ENCODE peak calls at places on chromosomes 12 and 14, in seven cellular contexts. One of them, this sample, is unnamed.

GRCh38 chr12:93763746-93764147 is 86.6 kb downstream of the CRADD start:
- DNase-seq in OCI-LY7: no peak
- DNase-seq in breast epithelium: no peak
- DNase-seq in mammary epithelial cell: no peak
- DNase-seq in CD8-positive, alpha-beta T cell: no peak
- DNase-seq in stomach: no peak
- DNase-seq in GM12878: no peak
- DNase-seq in this sample: no peak

GRCh38 chr12:48001426-48002178 is 2.7 kb downstream of the COL2A1 start:
- DNase-seq in stomach: peak; percentile 46
- DNase-seq in GM12878: no peak
- DNase-seq in mammary epithelial cell: peak; percentile 64
- DNase-seq in OCI-LY7: no peak
- DNase-seq in breast epithelium: peak; percentile 49
- DNase-seq in CD8-positive, alpha-beta T cell: no peak
- DNase-seq in this sample: peak; percentile 58

GRCh38 chr12:43762596-43762995 is 3.8 kb downstream of the IRAK4 start:
- DNase-seq in CD8-positive, alpha-beta T cell: no peak
- DNase-seq in GM12878: no peak
- DNase-seq in breast epithelium: no peak
- DNase-seq in stomach: no peak
- DNase-seq in OCI-LY7: no peak
- DNase-seq in mammary epithelial cell: no peak
- DNase-seq in this sample: no peak

GRCh38 chr12:81759215-81759991 is at the start of gene PPFIA2:
- DNase-seq in CD8-positive, alpha-beta T cell: no peak
- DNase-seq in mammary epithelial cell: no peak
- DNase-seq in stomach: no peak
- DNase-seq in OCI-LY7: no peak
- DNase-seq in breast epithelium: no peak
- DNase-seq in GM12878: no peak
- DNase-seq in this sample: no peak

GRCh38 chr14:31926123-31926522 is 151.0 kb upstream of the ARHGAP5 start:
- DNase-seq in GM12878: no peak
- DNase-seq in stomach: no peak
- DNase-seq in CD8-positive, alpha-beta T cell: no peak
- DNase-seq in mammary epithelial cell: no peak
- DNase-seq in breast epithelium: no peak
- DNase-seq in OCI-LY7: peak; percentile 65
- DNase-seq in this sample: no peak

GRCh38 chr12:52228366-52228765 is 4.7 kb upstream of the KRT7 start:
- DNase-seq in OCI-LY7: no peak
- DNase-seq in GM12878: no peak
- DNase-seq in mammary epithelial cell: no peak
- DNase-seq in breast epithelium: no peak
- DNase-seq in stomach: no peak
- DNase-seq in CD8-positive, alpha-beta T cell: no peak
- DNase-seq in this sample: no peak

GRCh38 chr12:65449400-65449799 is 170.9 kb downstream of the MSRB3 start:
- DNase-seq in breast epithelium: no peak
- DNase-seq in stomach: no peak
- DNase-seq in mammary epithelial cell: peak; percentile 65
- DNase-seq in OCI-LY7: no peak
- DNase-seq in GM12878: no peak
- DNase-seq in CD8-positive, alpha-beta T cell: no peak
- DNase-seq in this sample: no peak

GRCh38 chr14:54329082-54329695 is 67.6 kb upstream of the CDKN3 start:
- DNase-seq in OCI-LY7: peak; percentile 31
- DNase-seq in GM12878: no peak
- DNase-seq in CD8-positive, alpha-beta T cell: no peak
- DNase-seq in stomach: peak; percentile 33
- DNase-seq in breast epithelium: no peak
- DNase-seq in mammary epithelial cell: peak; percentile 51
- DNase-seq in this sample: peak; percentile 60

GRCh38 chr14:42533476-42533875 is 926.8 kb downstream of the LRFN5 start:
- DNase-seq in CD8-positive, alpha-beta T cell: no peak
- DNase-seq in GM12878: no peak
- DNase-seq in mammary epithelial cell: no peak
- DNase-seq in breast epithelium: no peak
- DNase-seq in OCI-LY7: no peak
- DNase-seq in stomach: no peak
- DNase-seq in this sample: no peak

GRCh38 chr12:65926119-65927004 is 102.1 kb downstream of the HMGA2 start:
- DNase-seq in GM12878: no peak
- DNase-seq in mammary epithelial cell: no peak
- DNase-seq in OCI-LY7: no peak
- DNase-seq in CD8-positive, alpha-beta T cell: no peak
- DNase-seq in breast epithelium: no peak
- DNase-seq in stomach: no peak
- DNase-seq in this sample: no peak

GRCh38 chr12:66190519-66191406 is 1.7 kb downstream of the IRAK3 start:
- DNase-seq in mammary epithelial cell: peak; percentile 58
- DNase-seq in stomach: no peak
- DNase-seq in breast epithelium: no peak
- DNase-seq in GM12878: no peak
- DNase-seq in OCI-LY7: no peak
- DNase-seq in CD8-positive, alpha-beta T cell: no peak
- DNase-seq in this sample: no peak

GRCh38 chr12:127236491-127236890 is 1030.5 kb upstream of the TMEM132C start:
- DNase-seq in stomach: no peak
- DNase-seq in GM12878: no peak
- DNase-seq in OCI-LY7: no peak
- DNase-seq in mammary epithelial cell: no peak
- DNase-seq in CD8-positive, alpha-beta T cell: no peak
- DNase-seq in breast epithelium: no peak
- DNase-seq in this sample: no peak

GRCh38 chr12:57088442-57089258 is at the start of gene NAB2:
- DNase-seq in OCI-LY7: peak; percentile 96
- DNase-seq in stomach: peak; percentile 98
- DNase-seq in breast epithelium: peak; percentile 97
- DNase-seq in GM12878: peak; percentile 72
- DNase-seq in mammary epithelial cell: peak; percentile 90
- DNase-seq in CD8-positive, alpha-beta T cell: peak; percentile 95
- DNase-seq in this sample: peak; percentile 98

GRCh38 chr12:617304-617915 is 45.8 kb downstream of the NINJ2 start:
- DNase-seq in stomach: peak; percentile 42
- DNase-seq in GM12878: no peak
- DNase-seq in CD8-positive, alpha-beta T cell: no peak
- DNase-seq in mammary epithelial cell: no peak
- DNase-seq in OCI-LY7: no peak
- DNase-seq in breast epithelium: no peak
- DNase-seq in this sample: peak; percentile 30

GRCh38 chr14:63203618-63204406 is 431 bp upstream of the RHOJ start:
- DNase-seq in mammary epithelial cell: peak; percentile 93
- DNase-seq in GM12878: no peak
- DNase-seq in CD8-positive, alpha-beta T cell: no peak
- DNase-seq in breast epithelium: peak; percentile 54
- DNase-seq in stomach: peak; percentile 47
- DNase-seq in OCI-LY7: no peak
- DNase-seq in this sample: peak; percentile 32

GRCh38 chr12:123063535-123063934 is 83.1 kb downstream of the ARL6IP4 start:
- DNase-seq in GM12878: no peak
- DNase-seq in stomach: no peak
- DNase-seq in CD8-positive, alpha-beta T cell: no peak
- DNase-seq in mammary epithelial cell: no peak
- DNase-seq in breast epithelium: no peak
- DNase-seq in OCI-LY7: peak; percentile 87
- DNase-seq in this sample: peak; percentile 58
- H3K4me1 ChIP-seq in GM12878: peaks cover 15% of the 10 kb centered on the region
- H3K4me1 ChIP-seq in stomach: peaks cover 79% of the 10 kb centered on the region
- H3K4me1 ChIP-seq in CD8-positive, alpha-beta T cell: peaks cover 23% of the 10 kb centered on the region
- H3K4me1 ChIP-seq in mammary epithelial cell: peaks cover 17% of the 10 kb centered on the region
- H3K4me1 ChIP-seq in breast epithelium: peaks cover 4% of the 10 kb centered on the region
- H3K4me1 ChIP-seq in OCI-LY7: peaks cover 70% of the 10 kb centered on the region
- H3K4me1 ChIP-seq in this sample: peaks cover 10% of the 10 kb centered on the region

GRCh38 chr14:77717608-77718305 is 9.9 kb downstream of the SLIRP start:
- DNase-seq in mammary epithelial cell: no peak
- DNase-seq in CD8-positive, alpha-beta T cell: no peak
- DNase-seq in breast epithelium: no peak
- DNase-seq in OCI-LY7: no peak
- DNase-seq in GM12878: no peak
- DNase-seq in stomach: no peak
- DNase-seq in this sample: no peak

GRCh38 chr14:77710364-77710763 is 2.5 kb downstream of the SLIRP start:
- DNase-seq in CD8-positive, alpha-beta T cell: no peak
- DNase-seq in mammary epithelial cell: no peak
- DNase-seq in OCI-LY7: no peak
- DNase-seq in breast epithelium: no peak
- DNase-seq in GM12878: no peak
- DNase-seq in stomach: no peak
- DNase-seq in this sample: no peak

GRCh38 chr14:77709412-77709811 is 1.5 kb downstream of the SLIRP start:
- DNase-seq in CD8-positive, alpha-beta T cell: no peak
- DNase-seq in stomach: no peak
- DNase-seq in OCI-LY7: no peak
- DNase-seq in mammary epithelial cell: no peak
- DNase-seq in breast epithelium: no peak
- DNase-seq in GM12878: no peak
- DNase-seq in this sample: no peak

GRCh38 chr14:77714926-77715325 is 7.0 kb downstream of the SLIRP start:
- DNase-seq in GM12878: no peak
- DNase-seq in OCI-LY7: no peak
- DNase-seq in stomach: no peak
- DNase-seq in breast epithelium: no peak
- DNase-seq in mammary epithelial cell: no peak
- DNase-seq in CD8-positive, alpha-beta T cell: no peak
- DNase-seq in this sample: no peak
- TF ChIP-seq CTCF in GM12878: no peak
- TF ChIP-seq CTCF in OCI-LY7: no peak
- TF ChIP-seq CTCF in stomach: no peak
- TF ChIP-seq CTCF in breast epithelium: no peak
- TF ChIP-seq CTCF in mammary epithelial cell: no peak
- TF ChIP-seq CTCF in CD8-positive, alpha-beta T cell: no peak
- TF ChIP-seq CTCF in this sample: no peak

DNA sequence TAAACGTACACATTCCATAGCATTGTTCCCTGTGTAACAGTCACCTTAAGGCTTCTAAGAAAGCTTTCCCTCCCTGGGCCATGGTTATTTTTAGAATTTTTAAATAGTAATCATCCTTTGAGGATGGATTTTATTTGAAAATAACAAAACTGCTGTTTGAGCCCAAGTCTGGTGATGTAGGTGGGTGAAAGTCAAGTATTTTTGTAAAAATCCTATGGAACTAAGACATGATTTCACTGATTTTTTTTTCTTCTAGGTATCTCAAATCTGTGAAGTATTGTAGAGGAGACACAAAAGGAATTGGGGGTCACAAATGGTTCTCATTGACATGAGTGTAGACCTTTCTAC is 1.4 kb downstream of the ISCU start:
- DNase-seq in mammary epithelial cell: no peak
- DNase-seq in OCI-LY7: no peak
- DNase-seq in stomach: no peak
- DNase-seq in CD8-positive, alpha-beta T cell: no peak
- DNase-seq in breast epithelium: no peak
- DNase-seq in GM12878: no peak
- DNase-seq in this sample: no peak
- H3K36me3 ChIP-seq in mammary epithelial cell: peaks cover 30% of the 10 kb centered on the region
- H3K36me3 ChIP-seq in OCI-LY7: peaks cover 50% of the 10 kb centered on the region
- H3K36me3 ChIP-seq in stomach: peaks cover 47% of the 10 kb centered on the region
- H3K36me3 ChIP-seq in CD8-positive, alpha-beta T cell: peaks cover 38% of the 10 kb centered on the region
- H3K36me3 ChIP-seq in breast epithelium: no peaks in the 10 kb centered on the region
- H3K36me3 ChIP-seq in GM12878: peaks cover 24% of the 10 kb centered on the region
- H3K36me3 ChIP-seq in this sample: peaks cover 43% of the 10 kb centered on the region

DNA sequence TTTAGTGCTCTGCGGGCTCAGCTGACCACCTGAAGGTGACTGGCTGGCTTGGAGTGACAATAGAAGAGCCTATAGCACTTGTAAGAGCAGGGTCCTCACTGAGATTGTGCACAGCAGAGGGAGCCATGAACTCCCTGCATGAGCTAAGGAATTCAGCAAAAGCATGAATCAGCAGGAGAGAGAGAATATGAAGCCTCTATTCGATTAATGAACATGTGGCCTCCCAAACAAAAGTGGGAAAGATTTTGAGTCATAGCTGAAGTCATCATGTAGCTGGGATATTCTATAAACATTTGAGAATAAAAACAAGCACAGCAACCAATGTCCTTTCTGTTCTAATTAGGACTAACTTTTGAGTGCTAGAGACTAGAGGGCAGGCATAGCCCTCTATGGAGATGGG is 626.6 kb downstream of the DIO2 start:
- DNase-seq in stomach: no peak
- DNase-seq in breast epithelium: no peak
- DNase-seq in CD8-positive, alpha-beta T cell: no peak
- DNase-seq in GM12878: no peak
- DNase-seq in mammary epithelial cell: peak; percentile 61
- DNase-seq in OCI-LY7: no peak
- DNase-seq in this sample: no peak
- H3K4me1 ChIP-seq in stomach: no peaks in the 10 kb centered on the region
- H3K4me1 ChIP-seq in breast epithelium: no peaks in the 10 kb centered on the region
- H3K4me1 ChIP-seq in CD8-positive, alpha-beta T cell: no peaks in the 10 kb centered on the region
- H3K4me1 ChIP-seq in GM12878: no peaks in the 10 kb centered on the region
- H3K4me1 ChIP-seq in mammary epithelial cell: peaks cover 3% of the 10 kb centered on the region
- H3K4me1 ChIP-seq in OCI-LY7: no peaks in the 10 kb centered on the region
- H3K4me1 ChIP-seq in this sample: no peaks in the 10 kb centered on the region

GRCh38 chr12:10607885-10608458 is 5.4 kb downstream of the MAGOHB start:
- DNase-seq in GM12878: no peak
- DNase-seq in CD8-positive, alpha-beta T cell: no peak
- DNase-seq in mammary epithelial cell: no peak
- DNase-seq in OCI-LY7: peak; percentile 21
- DNase-seq in stomach: no peak
- DNase-seq in breast epithelium: no peak
- DNase-seq in this sample: peak; percentile 9
- TF ChIP-seq CTCF in GM12878: peak; percentile 38
- TF ChIP-seq CTCF in CD8-positive, alpha-beta T cell: peak; percentile 44
- TF ChIP-seq CTCF in mammary epithelial cell: peak; percentile 27
- TF ChIP-seq CTCF in OCI-LY7: peak; percentile 68
- TF ChIP-seq CTCF in stomach: no peak
- TF ChIP-seq CTCF in breast epithelium: no peak
- TF ChIP-seq CTCF in this sample: peak; percentile 33

DNA sequence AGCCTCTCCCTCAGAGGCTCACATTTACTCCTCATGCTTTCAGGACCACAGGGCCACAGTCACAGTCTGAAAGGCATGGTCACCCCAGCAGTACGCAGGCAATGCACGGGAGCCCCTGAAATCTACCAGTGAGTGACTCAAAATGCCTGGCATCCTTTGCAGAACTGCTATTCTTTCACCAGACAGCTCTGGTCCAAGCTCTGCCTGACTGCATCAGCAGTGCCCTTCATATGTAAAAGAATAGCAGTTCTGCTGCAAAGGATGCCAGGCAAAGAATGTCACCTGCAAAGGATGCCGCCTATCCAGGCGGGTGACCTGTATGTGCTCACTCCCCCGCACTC is 38.5 kb downstream of the LGMN start:
- DNase-seq in stomach: no peak
- DNase-seq in GM12878: no peak
- DNase-seq in breast epithelium: no peak
- DNase-seq in OCI-LY7: no peak
- DNase-seq in CD8-positive, alpha-beta T cell: no peak
- DNase-seq in mammary epithelial cell: no peak
- DNase-seq in this sample: no peak
- H3K36me3 ChIP-seq in stomach: peaks cover 92% of the 10 kb centered on the region
- H3K36me3 ChIP-seq in GM12878: peaks cover 6% of the 10 kb centered on the region
- H3K36me3 ChIP-seq in breast epithelium: no peaks in the 10 kb centered on the region
- H3K36me3 ChIP-seq in OCI-LY7: peaks cover 8% of the 10 kb centered on the region
- H3K36me3 ChIP-seq in CD8-positive, alpha-beta T cell: peaks cover 2% of the 10 kb centered on the region
- H3K36me3 ChIP-seq in mammary epithelial cell: no peaks in the 10 kb centered on the region
- H3K36me3 ChIP-seq in this sample: peaks cover 9% of the 10 kb centered on the region

GRCh38 chr12:78764913-78765312 is 99.7 kb upstream of the SYT1 start:
- DNase-seq in mammary epithelial cell: no peak
- DNase-seq in GM12878: no peak
- DNase-seq in stomach: no peak
- DNase-seq in CD8-positive, alpha-beta T cell: no peak
- DNase-seq in OCI-LY7: no peak
- DNase-seq in breast epithelium: no peak
- DNase-seq in this sample: no peak
- H3K4me1 ChIP-seq in mammary epithelial cell: no peaks in the 10 kb centered on the region
- H3K4me1 ChIP-seq in GM12878: no peaks in the 10 kb centered on the region
- H3K4me1 ChIP-seq in stomach: no peaks in the 10 kb centered on the region
- H3K4me1 ChIP-seq in CD8-positive, alpha-beta T cell: no peaks in the 10 kb centered on the region
- H3K4me1 ChIP-seq in OCI-LY7: no peaks in the 10 kb centered on the region
- H3K4me1 ChIP-seq in breast epithelium: no peaks in the 10 kb centered on the region
- H3K4me1 ChIP-seq in this sample: no peaks in the 10 kb centered on the region

This sample was measured in BE2C.